ENCODE peak calls at places on chromosomes 12 and 14, in five cellular contexts. V is pancreas; Q is CD4-positive, CD25-positive, alpha-beta regulatory T cell; A is effector memory CD4-positive, alpha-beta T cell; L is left ventricle myocardium inferior. U is an unnamed sample.

GRCh38 chr12:79655036-79655435 is 35.7 kb downstream of the PAWR start:
- DNase-seq in Q (no peak), L (no peak), V (no peak), A (no peak), U (no peak)

GRCh38 chr14:88384653-88385205 is 728 bp upstream of the SPATA7 start:
- DNase-seq in A (no peak), Q (no peak), V (no peak), L (no peak), U (no peak)

GRCh38 chr12:92977326-92977725 is 48.2 kb upstream of the EEA1 start:
- DNase-seq in Q (no peak), L (no peak), A (no peak), V (no peak), U (no peak)

GRCh38 chr14:62428429-62429203 is 616.6 kb downstream of the KCNH5 start:
- DNase-seq in A (no peak), V (no peak), Q (no peak), L (no peak), U (no peak)

GRCh38 chr12:124867389-124867930 is 3.8 kb upstream of the SCARB1 start:
- DNase-seq in A (no peak), V (no peak), Q (no peak), L (no peak), U (no peak)

GRCh38 chr12:132723764-132724140 is 13.1 kb downstream of the PGAM5 start:
- DNase-seq in L (no peak), V (no peak), A (no peak), Q (no peak), U (no peak)

GRCh38 chr12:108131657-108132126 is 2.6 kb downstream of the WSCD2 start:
- DNase-seq in Q (no peak), A (no peak), L (no peak), V (no peak), U (no peak)

GRCh38 chr14:97844042-97844441 is 1046.9 kb downstream of the VRK1 start:
- DNase-seq in L (no peak), Q (no peak), A (no peak), V (no peak), U (no peak)

GRCh38 chr12:34391771-34392581 is 369.7 kb downstream of the ALG10 start:
- DNase-seq in A (no peak), V (peak; percentile 8), Q (no peak), L (peak; percentile 3), U (no peak)

GRCh38 chr12:14567311-14568195 is at the start of gene PLBD1:
- DNase-seq in V (peak; percentile 78), A (no peak), L (peak; percentile 81), Q (no peak), U (no peak)

GRCh38 chr12:60169904-60170303 is 574.1 kb downstream of the SLC16A7 start:
- DNase-seq in Q (no peak), A (no peak), V (no peak), L (no peak), U (no peak)

GRCh38 chr14:74239848-74240793 is 872 bp downstream of the VSX2 start:
- DNase-seq in L (no peak), A (no peak), Q (no peak), V (no peak), U (no peak)

GRCh38 chr14:20855652-20856291 is 35.4 kb upstream of the RNASE3 start:
- DNase-seq in L (peak; percentile 19), Q (no peak), A (no peak), V (peak; percentile 58), U (peak; percentile 47)

GRCh38 chr12:89469361-89469760 is 55.2 kb downstream of the GALNT4 start:
- DNase-seq in A (no peak), Q (no peak), L (no peak), V (no peak), U (no peak)

GRCh38 chr12:116498471-116498870 is 60.7 kb upstream of the MAP1LC3B2 start:
- DNase-seq in A (no peak), V (no peak), L (no peak), Q (no peak), U (no peak)

GRCh38 chr14:22929104-22929847 is at the start of gene PRMT5:
- DNase-seq in Q (peak; percentile 98), A (peak; percentile 96), V (peak; percentile 99), L (peak; percentile 99), U (peak; percentile 99)

GRCh38 chr14:47012533-47012932 is 361.0 kb upstream of the RPL10L start:
- DNase-seq in A (no peak), V (no peak), Q (no peak), L (no peak), U (no peak)

DNA sequence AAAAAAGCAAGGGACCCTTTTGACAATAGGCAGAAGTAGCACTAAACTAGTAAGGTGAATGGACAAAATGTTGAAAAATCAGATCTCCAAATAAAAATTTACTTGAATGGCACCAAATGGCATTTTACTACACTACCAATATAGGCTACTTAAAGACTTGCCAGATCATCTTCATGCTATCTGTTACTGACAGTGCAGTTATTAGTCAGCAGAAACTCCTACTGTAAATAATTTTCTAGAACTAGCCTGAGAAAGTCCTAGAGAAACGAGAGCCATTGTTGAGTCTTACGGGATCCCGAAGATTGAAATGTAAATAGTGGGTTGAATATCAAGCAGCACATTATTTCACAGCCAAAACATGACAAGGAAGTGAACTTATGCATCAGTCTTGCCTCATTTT is 350.3 kb downstream of the SEC23A start:
- DNase-seq in Q (no peak), L (no peak), A (no peak), V (no peak), U (no peak)
- H3K36me3 ChIP-seq in Q (no peaks in the 10 kb centered on the region), L (no peaks in the 10 kb centered on the region), A (no peaks in the 10 kb centered on the region), V (no peaks in the 10 kb centered on the region), U (no peaks in the 10 kb centered on the region)

DNA sequence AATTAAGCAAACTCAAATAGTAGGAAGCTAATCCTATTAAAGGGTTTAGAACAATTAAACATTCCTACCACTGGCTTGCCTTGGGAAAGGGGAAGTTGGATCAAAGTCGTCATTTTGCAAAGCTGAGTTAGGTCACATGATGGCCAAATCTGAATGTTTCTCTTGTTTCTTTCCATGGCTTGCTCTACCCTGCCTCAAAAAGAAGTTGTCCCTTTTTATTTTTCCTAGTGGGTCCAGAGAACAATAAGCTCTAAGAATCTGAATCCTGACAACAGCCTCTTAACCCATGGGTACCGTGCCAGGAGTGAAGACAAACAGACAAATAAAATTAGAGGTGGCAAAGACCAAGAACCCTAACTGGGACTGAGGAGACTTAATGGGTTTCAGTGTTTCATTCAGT is 26.2 kb upstream of the NPFF start:
- DNase-seq in Q (no peak), L (no peak), V (no peak), A (no peak), U (no peak)
- H3K36me3 ChIP-seq in Q (peaks cover 74% of the 10 kb centered on the region), L (peaks cover 95% of the 10 kb centered on the region), V (peaks cover 31% of the 10 kb centered on the region), A (peaks cover 60% of the 10 kb centered on the region), U (peaks cover 55% of the 10 kb centered on the region)

GRCh38 chr14:30648471-30648870 is 26.4 kb downstream of the SCFD1 start:
- DNase-seq in Q (no peak), L (no peak), V (no peak), A (no peak), U (no peak)
- H3K36me3 ChIP-seq in Q (peaks cover 82% of the 10 kb centered on the region), L (peaks cover 70% of the 10 kb centered on the region), V (peaks cover 14% of the 10 kb centered on the region), A (peaks cover 49% of the 10 kb centered on the region), U (peaks cover 30% of the 10 kb centered on the region)

DNA sequence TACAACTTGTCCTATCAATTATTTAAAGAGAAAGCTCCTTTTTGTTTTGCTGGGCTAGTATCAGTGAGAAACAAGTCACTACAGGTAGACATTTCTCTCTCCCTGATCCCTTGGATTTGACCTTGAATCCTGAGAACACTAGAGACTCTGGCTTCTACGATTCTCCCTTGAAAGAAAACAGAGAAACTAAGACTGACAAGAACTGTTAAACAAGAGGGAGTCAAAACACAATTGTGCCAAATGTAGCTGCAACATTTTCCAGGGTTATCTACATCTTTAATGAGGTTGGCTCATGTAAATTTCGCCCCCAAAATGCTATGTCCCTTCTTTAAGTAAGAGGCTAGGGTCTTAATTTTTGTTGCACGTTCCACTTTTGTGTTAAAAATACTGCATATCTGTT is 62.4 kb downstream of the SLC38A1 start:
- DNase-seq in A (no peak), V (no peak), Q (no peak), L (no peak), U (no peak)
- H3K36me3 ChIP-seq in A (peaks cover 69% of the 10 kb centered on the region), V (no peaks in the 10 kb centered on the region), Q (peaks cover 67% of the 10 kb centered on the region), L (peaks cover 21% of the 10 kb centered on the region), U (peaks cover 57% of the 10 kb centered on the region)

GRCh38 chr14:35740215-35740614 is 68.9 kb downstream of the RALGAPA1 start:
- DNase-seq in V (no peak), L (no peak), Q (no peak), A (no peak), U (no peak)
- H3K36me3 ChIP-seq in V (peaks cover 4% of the 10 kb centered on the region), L (peaks cover 77% of the 10 kb centered on the region), Q (peaks cover 30% of the 10 kb centered on the region), A (peaks cover 9% of the 10 kb centered on the region), U (peaks cover 3% of the 10 kb centered on the region)

GRCh38 chr12:109185441-109185840 is 69.1 kb downstream of the ACACB start:
- DNase-seq in L (no peak), V (no peak), A (no peak), Q (no peak), U (no peak)
- H3K36me3 ChIP-seq in L (peaks cover 99% of the 10 kb centered on the region), V (peaks cover 8% of the 10 kb centered on the region), A (peaks cover 11% of the 10 kb centered on the region), Q (peaks cover 14% of the 10 kb centered on the region), U (no peaks in the 10 kb centered on the region)